ENCODE peak calls at places on chromosomes 11 and 22, in ten cellular contexts. D is psoas muscle, P is sigmoid colon, F is IMR-90, N is uterus, X is keratinocyte, Y is OCI-LY7, O is heart left ventricle, G is transverse colon, S is PC-3. I is an unnamed sample.
A peak's percentile ranks its signal among the peaks of the same experiment; 100 is the strongest.

GRCh38 chr11:66969584-66970205 is 5.4 kb upstream of the C11orf86 start:
- DNase-seq in Y (no peak), F (peak; percentile 87), X (no peak), P (no peak), S (no peak), D (no peak), O (no peak), G (no peak), N (no peak), I (no peak)

GRCh38 chr11:109421981-109422590 is at the start of gene C11orf87:
- DNase-seq in P (no peak), X (no peak), G (no peak), Y (no peak), S (no peak), F (no peak), O (peak; percentile 15), N (no peak), D (no peak), I (no peak)

GRCh38 chr22:50304528-50305392 is 2.7 kb downstream of the PLXNB2 start:
- DNase-seq in G (peak; percentile 56), N (peak; percentile 53), P (peak; percentile 80), O (peak; percentile 57), S (peak; percentile 66), D (no peak), F (no peak), X (no peak), Y (no peak), I (no peak)

GRCh38 chr22:44942056-44942455 is 67.7 kb downstream of the PHF21B start:
- DNase-seq in G (no peak), O (no peak), X (no peak), Y (no peak), D (no peak), S (no peak), F (no peak), P (no peak), N (no peak), I (no peak)

GRCh38 chr22:38204784-38205183 is 3.0 kb downstream of the MAFF start:
- DNase-seq in Y (peak; percentile 82), F (no peak), D (no peak), G (no peak), O (no peak), N (no peak), P (no peak), S (no peak), X (no peak), I (no peak)

GRCh38 chr11:119482561-119483001 is 59.6 kb upstream of the THY1 start:
- DNase-seq in P (no peak), G (no peak), O (peak; percentile 15), F (no peak), Y (no peak), S (no peak), D (no peak), N (no peak), X (no peak), I (no peak)

GRCh38 chr11:118142081-118142480 is 10.5 kb downstream of the SCN4B start:
- DNase-seq in P (peak; percentile 34), G (no peak), F (no peak), S (peak; percentile 65), Y (no peak), N (no peak), D (no peak), O (no peak), X (no peak), I (no peak)

GRCh38 chr11:131823772-131824171 is 453.4 kb downstream of the NTM start:
- DNase-seq in Y (no peak), G (no peak), S (no peak), N (no peak), F (no peak), X (no peak), D (no peak), O (no peak), P (no peak), I (no peak)

GRCh38 chr22:30044369-30044768 is 35.9 kb upstream of the HORMAD2 start:
- DNase-seq in O (no peak), F (peak; percentile 93), N (no peak), S (peak; percentile 71), Y (no peak), G (peak; percentile 68), X (no peak), P (peak; percentile 53), D (no peak), I (no peak)

GRCh38 chr11:126233391-126233790 is 21.8 kb downstream of the FAM118B start:
- DNase-seq in Y (no peak), S (peak; percentile 81), D (no peak), F (peak; percentile 78), G (no peak), X (no peak), N (no peak), O (no peak), P (no peak), I (no peak)

GRCh38 chr11:107898270-107898669 is 30.0 kb upstream of the RAB39A start:
- DNase-seq in X (no peak), Y (peak; percentile 32), F (peak; percentile 63), S (peak; percentile 81), P (no peak), N (no peak), G (no peak), D (no peak), O (no peak), I (no peak)

GRCh38 chr11:67674442-67674871 is at the start of gene ALDH3B2:
- DNase-seq in Y (no peak), S (peak; percentile 91), O (no peak), N (no peak), G (peak; percentile 81), D (no peak), F (no peak), X (peak; percentile 46), P (no peak), I (no peak)

GRCh38 chr11:106625566-106625965 is 392.7 kb downstream of the GUCY1A2 start:
- DNase-seq in N (no peak), F (peak; percentile 12), G (no peak), S (no peak), P (no peak), D (no peak), O (no peak), X (no peak), Y (no peak), I (no peak)

GRCh38 chr11:116871248-116871647 is 33.8 kb upstream of the APOA1 start:
- DNase-seq in N (no peak), X (peak; percentile 53), D (no peak), O (peak; percentile 38), Y (no peak), G (no peak), P (no peak), F (peak; percentile 90), S (peak; percentile 92), I (no peak)

DNA sequence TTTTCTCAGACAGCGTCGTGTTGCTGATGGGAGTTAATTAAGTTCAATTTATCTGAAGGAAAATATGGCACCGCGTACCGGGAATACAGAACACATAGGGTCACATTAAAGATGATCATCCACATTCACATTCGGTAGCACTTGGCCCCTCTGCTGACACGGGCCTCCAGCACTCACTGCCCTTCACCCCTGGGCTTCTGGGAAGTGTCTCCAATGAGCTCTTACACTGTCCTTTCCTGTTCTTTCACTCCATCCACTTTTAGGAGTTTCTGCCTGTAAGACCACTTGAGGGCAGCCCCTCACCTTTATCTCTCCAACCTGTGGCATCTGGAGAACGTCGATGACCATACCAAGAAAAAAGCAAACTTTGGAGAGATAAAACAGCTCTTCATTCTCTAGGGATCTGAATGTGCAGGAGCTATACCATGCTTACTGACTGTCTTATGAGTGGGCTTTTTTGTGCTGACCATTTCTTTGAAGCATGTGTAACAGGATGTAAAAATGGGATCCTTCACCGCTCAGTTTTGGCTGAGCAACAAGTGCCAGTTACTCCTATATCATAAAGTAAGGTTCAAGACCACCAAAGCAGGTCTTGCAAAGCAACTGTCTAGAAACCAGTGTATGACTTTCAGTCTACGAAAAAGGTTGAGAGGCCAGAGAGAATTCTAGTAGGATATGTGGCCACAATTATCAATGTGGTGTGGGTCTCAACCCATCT is 1.1 kb upstream of the SERGEF start:
- DNase-seq in S (no peak), Y (peak; percentile 8), P (no peak), X (no peak), G (peak; percentile 11), O (no peak), D (no peak), F (no peak), N (no peak), I (no peak)
- TF ChIP-seq CTCF in S (no peak), Y (no peak), P (no peak), X (no peak), G (no peak), O (no peak), D (no peak), F (no peak), N (no peak), I (no peak)

GRCh38 chr22:47535681-47536080 is 773.2 kb downstream of the TBC1D22A start:
- DNase-seq in D (no peak), O (no peak), F (no peak), S (no peak), X (no peak), Y (no peak), P (no peak), N (no peak), G (no peak), I (no peak)
- H3K9me3 ChIP-seq in D (no peaks in the 10 kb centered on the region), O (no peaks in the 10 kb centered on the region), F (peaks cover 38% of the 10 kb centered on the region), S (no peaks in the 10 kb centered on the region), X (peaks cover 2% of the 10 kb centered on the region), Y (no peaks in the 10 kb centered on the region), P (no peaks in the 10 kb centered on the region), N (no peaks in the 10 kb centered on the region), G (no peaks in the 10 kb centered on the region), I (no peaks in the 10 kb centered on the region)

GRCh38 chr22:23079814-23080521 is 9.6 kb downstream of the GNAZ start:
- DNase-seq in D (no peak), O (no peak), N (no peak), F (no peak), X (no peak), G (no peak), S (no peak), P (no peak), Y (no peak), I (no peak)
- H3K27ac ChIP-seq in D (no peak overlapping the region), O (no peak overlapping the region), N (no peak overlapping the region), F (no peak overlapping the region), X (no peak overlapping the region), G (no peak overlapping the region), S (no peak overlapping the region), P (no peak overlapping the region), Y (no peak overlapping the region), I (no peak overlapping the region)

GRCh38 chr11:32279672-32280071 is 155.7 kb downstream of the WT1 start:
- DNase-seq in N (no peak), F (no peak), G (no peak), D (no peak), O (no peak), X (no peak), P (no peak), S (no peak), Y (no peak), I (no peak)
- TF ChIP-seq CTCF in N (no peak), F (no peak), G (no peak), D (no peak), O (no peak), X (no peak), P (no peak), S (no peak), Y (no peak), I (no peak)